ENCODE peak calls at places on chromosomes 3 and 15, in eight cellular contexts. U, P, Q, N, I, C, M and O are unnamed samples.
A peak's percentile ranks its signal among the peaks of the same experiment; 100 is the strongest.

GRCh38 chr15:98703291-98703690 is 55.0 kb downstream of the IGF1R start:
- DNase-seq in U (no peak), P (no peak), Q (no peak), N (no peak), I (no peak), C (no peak), M (no peak), O (no peak)

GRCh38 chr3:177973241-177973840 is 562.9 kb upstream of the KCNMB2 start:
- DNase-seq in U (peak; percentile 67), P (peak; percentile 47), Q (peak; percentile 43), N (no peak), I (no peak), C (no peak), M (no peak), O (no peak)

GRCh38 chr3:148238421-148238821 is 459.3 kb upstream of the AGTR1 start:
- DNase-seq in U (no peak), P (peak; percentile 37), Q (peak; percentile 29), N (no peak), I (no peak), C (no peak), M (no peak), O (no peak)

GRCh38 chr15:78374436-78375393 is 34.6 kb downstream of the CRABP1 start:
- DNase-seq in U (no peak), P (no peak), Q (no peak), N (no peak), I (no peak), C (no peak), M (no peak), O (no peak)

GRCh38 chr3:195872800-195873199 is 35.6 kb downstream of the TNK2 start:
- DNase-seq in U (no peak), P (no peak), Q (no peak), N (no peak), I (no peak), C (no peak), M (no peak), O (no peak)

GRCh38 chr3:98501270-98501669 is 3.8 kb downstream of the OR5K2 start:
- DNase-seq in U (no peak), P (no peak), Q (no peak), N (no peak), I (no peak), C (no peak), M (no peak), O (peak; percentile 21)

GRCh38 chr15:62486041-62486440 is 321.0 kb upstream of the C2CD4B start:
- DNase-seq in U (no peak), P (peak; percentile 62), Q (no peak), N (no peak), I (no peak), C (no peak), M (no peak), O (no peak)

GRCh38 chr3:151776259-151776740 is 37.6 kb upstream of the AADAC start:
- DNase-seq in U (no peak), P (no peak), Q (no peak), N (no peak), I (no peak), C (no peak), M (no peak), O (no peak)

GRCh38 chr3:118168175-118168574 is 866.5 kb downstream of the IGSF11 start:
- DNase-seq in U (no peak), P (no peak), Q (no peak), N (no peak), I (no peak), C (no peak), M (no peak), O (no peak)

GRCh38 chr3:49022751-49023171 is 840 bp downstream of the NDUFAF3 start:
- DNase-seq in U (no peak), P (no peak), Q (no peak), N (no peak), I (no peak), C (no peak), M (no peak), O (no peak)

GRCh38 chr15:73286356-73286755 is 82.4 kb downstream of the HCN4 start:
- DNase-seq in U (no peak), P (peak; percentile 42), Q (no peak), N (no peak), I (no peak), C (no peak), M (no peak), O (no peak)

GRCh38 chr15:71629761-71630499 is 180.4 kb upstream of the NR2E3 start:
- DNase-seq in U (no peak), P (peak; percentile 17), Q (peak; percentile 41), N (no peak), I (no peak), C (no peak), M (no peak), O (no peak)

GRCh38 chr3:147392083-147392916 is 14.0 kb downstream of the ZIC4 start:
- DNase-seq in U (no peak), P (no peak), Q (peak; percentile 27), N (no peak), I (no peak), C (no peak), M (no peak), O (no peak)

GRCh38 chr15:38876211-38876610 is 311.6 kb upstream of the RASGRP1 start:
- DNase-seq in U (no peak), P (no peak), Q (no peak), N (no peak), I (no peak), C (no peak), M (no peak), O (no peak)

GRCh38 chr15:39427705-39428104 is 153.2 kb upstream of the THBS1 start:
- DNase-seq in U (no peak), P (no peak), Q (no peak), N (no peak), I (no peak), C (no peak), M (no peak), O (no peak)

GRCh38 chr3:14788644-14789043 is 30.1 kb upstream of the FGD5 start:
- DNase-seq in U (no peak), P (no peak), Q (no peak), N (no peak), I (no peak), C (no peak), M (no peak), O (no peak)

GRCh38 chr15:77818484-77819270 is 186.0 kb upstream of the LINGO1 start:
- DNase-seq in U (no peak), P (no peak), Q (no peak), N (no peak), I (no peak), C (no peak), M (no peak), O (no peak)

GRCh38 chr3:57952208-57952631 is 56.0 kb upstream of the FLNB start:
- DNase-seq in U (peak; percentile 86), P (peak; percentile 98), Q (peak; percentile 88), N (no peak), I (no peak), C (no peak), M (no peak), O (no peak)

GRCh38 chr15:75204340-75205063 is 2.8 kb downstream of the C15orf39 start:
- DNase-seq in U (peak; percentile 70), P (peak; percentile 64), Q (peak; percentile 90), N (peak; percentile 65), I (no peak), C (peak; percentile 69), M (peak; percentile 74), O (peak; percentile 75)

GRCh38 chr3:58647661-58648141 is 18.9 kb downstream of the FAM3D start:
- DNase-seq in U (no peak), P (no peak), Q (no peak), N (no peak), I (no peak), C (no peak), M (no peak), O (no peak)

GRCh38 chr3:64398431-64398830 is 173.2 kb upstream of the PRICKLE2 start:
- DNase-seq in U (no peak), P (peak; percentile 34), Q (peak; percentile 93), N (no peak), I (no peak), C (no peak), M (no peak), O (no peak)

GRCh38 chr15:65917407-65917756 is 48.1 kb downstream of the RAB11A start:
- DNase-seq in U (no peak), P (no peak), Q (no peak), N (no peak), I (no peak), C (no peak), M (no peak), O (no peak)

GRCh38 chr3:83971693-83972092 is 987.1 kb upstream of the CADM2 start:
- DNase-seq in U (no peak), P (no peak), Q (no peak), N (no peak), I (no peak), C (no peak), M (no peak), O (no peak)

GRCh38 chr15:71806452-71806931 is 3.9 kb upstream of the NR2E3 start:
- DNase-seq in U (peak; percentile 13), P (peak; percentile 45), Q (peak; percentile 52), N (no peak), I (no peak), C (no peak), M (no peak), O (no peak)

GRCh38 chr15:31269961-31270575 is 56.6 kb upstream of the KLF13 start:
- DNase-seq in U (no peak), P (no peak), Q (no peak), N (no peak), I (no peak), C (no peak), M (no peak), O (no peak)

GRCh38 chr3:86269364-86270155 is 721.4 kb downstream of the VGLL3 start:
- DNase-seq in U (no peak), P (no peak), Q (no peak), N (no peak), I (no peak), C (no peak), M (no peak), O (no peak)

GRCh38 chr15:70137975-70138374 is 40.3 kb upstream of the TLE3 start:
- DNase-seq in U (no peak), P (no peak), Q (no peak), N (no peak), I (no peak), C (no peak), M (no peak), O (no peak)

GRCh38 chr3:43075904-43076661 is 29.8 kb downstream of the POMGNT2 start:
- DNase-seq in U (no peak), P (no peak), Q (no peak), N (no peak), I (no peak), C (no peak), M (no peak), O (no peak)

GRCh38 chr15:40906947-40907802 is 12.9 kb downstream of the VPS18 start:
- DNase-seq in U (no peak), P (peak; percentile 29), Q (peak; percentile 43), N (no peak), I (no peak), C (peak; percentile 19), M (no peak), O (no peak)

GRCh38 chr15:68124700-68125099 is 70.6 kb downstream of the PIAS1 start:
- DNase-seq in U (no peak), P (no peak), Q (no peak), N (no peak), I (no peak), C (no peak), M (no peak), O (no peak)

GRCh38 chr15:95887666-95888480 is 442.6 kb upstream of the NR2F2 start:
- DNase-seq in U (no peak), P (peak; percentile 4), Q (no peak), N (no peak), I (no peak), C (no peak), M (no peak), O (no peak)

GRCh38 chr15:71433402-71433801 is 318.1 kb downstream of the THSD4 start:
- DNase-seq in U (no peak), P (no peak), Q (no peak), N (no peak), I (no peak), C (no peak), M (no peak), O (no peak)

GRCh38 chr15:68706256-68706655 is 114.4 kb downstream of the ANP32A start:
- DNase-seq in U (no peak), P (no peak), Q (no peak), N (no peak), I (no peak), C (no peak), M (no peak), O (no peak)

GRCh38 chr15:77531191-77532000 is 101.3 kb downstream of the LINGO1 start:
- DNase-seq in U (no peak), P (no peak), Q (no peak), N (no peak), I (no peak), C (no peak), M (no peak), O (no peak)